ENCODE peak calls at places on chromosomes 5 and 9, in five cellular contexts. X is HFFc6, K is adrenal gland, F is H1, A is neural crest cell. R is an unnamed sample.

GRCh38 chr5:168274416-168274815 is 17.0 kb upstream of the WWC1 start:
- DNase-seq in X (no peak), K (no peak), F (no peak), A (no peak), R (no peak)

GRCh38 chr9:93057703-93058356 is 671 bp upstream of the SUSD3 start:
- DNase-seq in X (no peak), K (no peak), F (no peak), A (no peak), R (no peak)

GRCh38 chr5:116959843-116960242 is 385.2 kb upstream of the SEMA6A start:
- DNase-seq in X (no peak), K (no peak), F (no peak), A (no peak), R (no peak)

GRCh38 chr5:34658023-34658422 is 1.9 kb downstream of the RAI14 start:
- DNase-seq in X (no peak), K (no peak), F (no peak), A (no peak), R (no peak)

GRCh38 chr5:112551437-112552018 is 132.5 kb upstream of the EPB41L4A start:
- DNase-seq in X (peak), K (peak), F (no peak), A (peak), R (no peak)

GRCh38 chr9:35516481-35516880 is 26.6 kb downstream of the RUSC2 start:
- DNase-seq in X (peak), K (no peak), F (no peak), A (no peak), R (no peak)

GRCh38 chr5:74772359-74772758 is 5.3 kb downstream of the NSA2 start:
- DNase-seq in X (no peak), K (no peak), F (no peak), A (no peak), R (no peak)

GRCh38 chr9:107480386-107480789 is 9.2 kb downstream of the KLF4 start:
- DNase-seq in X (peak), K (peak), F (no peak), A (no peak), R (no peak)

GRCh38 chr9:5909999-5910398 is 19.3 kb downstream of the MLANA start:
- DNase-seq in X (peak), K (no peak), F (no peak), A (no peak), R (no peak)

GRCh38 chr9:133485531-133486260 is 6.8 kb upstream of the SLC2A6 start:
- DNase-seq in X (no peak), K (no peak), F (no peak), A (no peak), R (peak)

GRCh38 chr9:81141952-81142351 is 547.4 kb downstream of the TLE1 start:
- DNase-seq in X (no peak), K (no peak), F (no peak), A (no peak), R (no peak)

GRCh38 chr5:142053434-142054253 is 40.8 kb upstream of the GNPDA1 start:
- DNase-seq in X (peak), K (no peak), F (no peak), A (no peak), R (no peak)

GRCh38 chr5:147805030-147805454 is 22.5 kb upstream of the JAKMIP2 start:
- DNase-seq in X (no peak), K (no peak), F (no peak), A (no peak), R (no peak)

GRCh38 chr9:36637491-36638270 is 65.0 kb downstream of the MELK start:
- DNase-seq in X (no peak), K (no peak), F (no peak), A (no peak), R (no peak)

DNA sequence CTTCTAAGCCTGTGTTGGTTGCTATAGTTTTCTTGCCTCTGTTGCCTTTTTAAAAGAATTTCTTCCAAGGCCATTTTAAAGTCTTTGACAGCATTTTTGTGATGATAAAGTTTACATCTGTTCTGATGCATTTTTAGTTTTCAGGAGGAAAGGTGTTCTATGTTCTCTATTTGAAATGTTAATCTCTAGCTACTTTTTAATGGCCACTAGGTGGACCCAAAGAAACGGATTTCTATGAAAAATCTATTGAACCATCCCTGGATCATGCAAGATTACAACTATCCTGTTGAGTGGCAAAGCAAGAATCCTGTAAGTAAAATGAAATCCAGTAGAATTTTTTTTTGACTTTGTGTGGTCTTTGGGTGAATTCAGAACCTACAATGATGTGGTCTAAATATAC is 60.2 kb downstream of the MELK start:
- DNase-seq in X (peak), K (no peak), F (no peak), A (no peak), R (no peak)
- TF ChIP-seq CTCF in X (peak), K (peak), F (peak), A (peak), R (peak)

GRCh38 chr5:6833406-6833805 is 120.2 kb downstream of the TENT4A start:
- DNase-seq in X (no peak), K (no peak), F (no peak), A (no peak), R (no peak)
- TF ChIP-seq CTCF in X (no peak), K (no peak), F (no peak), A (no peak), R (no peak)

GRCh38 chr9:115378246-115378645 is 260.3 kb upstream of the TNC start:
- DNase-seq in X (no peak), K (no peak), F (no peak), A (no peak), R (no peak)

GRCh38 chr9:115369322-115369957 is 251.5 kb upstream of the TNC start:
- DNase-seq in X (peak), K (no peak), F (no peak), A (no peak), R (no peak)

GRCh38 chr9:115373710-115374045 is 255.7 kb upstream of the TNC start:
- DNase-seq in X (no peak), K (no peak), F (no peak), A (no peak), R (no peak)

GRCh38 chr9:115374724-115375268 is 256.8 kb upstream of the TNC start:
- DNase-seq in X (no peak), K (no peak), F (no peak), A (no peak), R (no peak)

DNA sequence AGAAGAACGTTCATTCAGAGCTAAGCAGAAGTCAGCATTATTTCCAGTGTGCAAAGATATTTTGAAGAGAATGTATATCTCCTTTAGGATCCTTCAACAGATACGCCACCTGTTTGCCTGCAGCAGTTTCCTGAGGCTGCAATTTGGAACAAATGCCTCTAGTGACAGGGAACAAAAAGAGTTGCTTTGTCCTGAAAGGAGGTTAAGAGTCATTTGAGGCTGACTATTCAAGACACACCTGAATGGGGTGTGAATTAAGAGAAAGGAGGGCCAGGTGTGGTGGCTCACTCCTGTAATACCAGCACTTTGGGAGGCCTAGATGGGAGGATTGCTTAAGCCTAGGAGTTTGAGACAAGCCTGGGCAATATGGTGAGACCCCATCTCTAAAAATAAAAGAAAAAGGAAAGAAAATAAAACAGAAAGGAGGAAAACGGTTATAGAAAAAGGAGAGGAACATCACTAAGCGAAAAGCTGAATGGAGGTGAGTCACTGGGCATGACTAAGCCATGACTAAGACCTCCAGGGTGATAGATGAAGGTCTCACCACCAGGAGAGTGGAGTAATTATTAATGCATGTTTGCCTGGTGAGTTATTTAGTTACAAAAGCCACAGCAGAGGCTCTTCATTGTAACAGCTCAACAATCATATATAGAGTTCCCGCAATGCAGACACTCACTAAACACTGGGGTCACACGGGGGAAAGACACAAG is 255.2 kb upstream of the TNC start:
- DNase-seq in X (peak), K (no peak), F (no peak), A (no peak), R (no peak)
- TF ChIP-seq CTCF in X (peak), K (no peak), F (no peak), A (no peak), R (peak)

DNA sequence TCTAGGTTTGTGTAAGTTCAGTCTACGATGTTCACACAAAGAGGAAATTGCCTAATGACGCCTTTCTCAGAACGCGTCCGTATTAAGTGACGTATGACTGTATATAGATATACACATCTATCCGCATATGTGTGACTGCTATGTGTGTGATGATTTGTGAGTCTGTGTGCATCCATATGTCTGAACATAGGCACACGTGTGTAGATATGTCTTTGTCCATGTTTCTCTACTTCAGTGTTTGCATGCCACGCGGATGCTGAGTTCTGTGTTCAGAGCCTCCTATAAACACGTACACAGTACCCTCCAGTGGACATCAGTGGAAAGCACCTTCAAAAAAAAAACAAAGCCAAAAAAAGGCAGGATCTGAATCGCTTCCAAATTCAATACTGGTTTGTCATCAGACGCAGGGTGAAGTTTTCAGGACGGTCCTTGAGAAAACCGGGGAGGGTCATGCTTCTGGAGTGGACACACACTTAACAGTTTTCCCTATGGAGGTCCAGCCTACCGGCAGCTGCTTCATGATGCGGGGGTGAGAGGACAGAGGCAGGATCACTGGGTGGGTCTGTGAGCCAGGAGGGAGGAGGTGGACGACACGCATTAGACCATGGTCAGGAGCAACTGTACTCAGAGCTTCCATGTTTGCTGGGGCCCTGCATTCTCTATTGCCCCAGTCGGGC is 29.5 kb upstream of the ALDH1B1 start:
- DNase-seq in X (peak), K (peak), F (no peak), A (peak), R (no peak)
- TF ChIP-seq CTCF in X (peak), K (peak), F (peak), A (peak), R (peak)

GRCh38 chr9:87876708-87877107 is 6.0 kb upstream of the SPATA31E1 start:
- DNase-seq in X (no peak), K (no peak), F (no peak), A (no peak), R (no peak)

GRCh38 chr9:87873607-87874319 is 8.9 kb upstream of the SPATA31E1 start:
- DNase-seq in X (no peak), K (no peak), F (peak), A (no peak), R (no peak)

GRCh38 chr9:87874320-87874655 is 8.4 kb upstream of the SPATA31E1 start:
- DNase-seq in X (no peak), K (no peak), F (peak), A (no peak), R (no peak)

GRCh38 chr9:87878930-87879603 is 3.6 kb upstream of the SPATA31E1 start:
- DNase-seq in X (peak), K (no peak), F (no peak), A (no peak), R (no peak)

DNA sequence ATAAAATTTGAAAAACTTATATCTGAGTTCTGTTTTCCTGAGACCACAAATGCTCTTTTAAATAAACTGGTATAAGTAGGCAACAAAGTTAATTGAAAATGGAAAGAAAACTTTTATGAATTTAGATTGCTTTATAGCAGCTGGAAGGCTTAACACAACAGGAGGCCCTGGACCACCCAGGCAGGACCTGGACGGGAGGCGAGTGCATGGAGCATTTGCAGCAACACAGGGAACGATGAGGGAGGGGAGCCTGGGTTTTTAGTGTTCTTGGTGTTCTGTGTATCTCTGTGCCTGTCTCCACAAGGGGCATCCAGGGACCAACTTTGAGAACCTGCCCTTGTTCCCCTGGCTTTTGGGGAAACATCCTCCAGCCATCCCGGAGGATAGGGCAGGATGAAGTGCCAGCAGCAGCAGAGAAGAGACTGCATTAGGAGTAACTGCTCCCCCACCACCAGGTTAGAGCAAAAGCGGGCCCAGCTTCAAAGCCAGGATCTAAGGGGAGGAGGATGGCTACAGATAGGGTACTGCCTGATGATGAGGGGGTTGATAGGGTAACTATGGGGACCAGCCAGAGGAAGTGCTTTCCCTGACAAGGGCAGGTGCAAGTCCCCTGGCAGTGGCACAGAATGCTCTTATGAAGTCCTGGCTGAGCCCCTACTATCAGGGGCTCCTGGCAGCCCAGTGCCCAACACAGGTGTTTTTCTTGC is 6.7 kb upstream of the SPATA31E1 start:
- DNase-seq in X (no peak), K (no peak), F (peak), A (no peak), R (peak)
- TF ChIP-seq CTCF in X (no peak), K (no peak), F (no peak), A (no peak), R (no peak)